ENCODE peak calls at places on chromosome 9, in eight cellular contexts. N is activated CD8-positive, alpha-beta T cell treated with anti-CD3 and anti-CD28 coated beads for 36 hours; A is upper lobe of left lung; E is left lung; V is B cell; B is GM10248; J is tibial nerve; O is body of pancreas. C is an unnamed sample.
A peak's percentile ranks its signal among the peaks of the same experiment; 100 is the strongest.

GRCh38 chr9:137860361-137860760 is 17.2 kb upstream of the CACNA1B start:
- DNase-seq in N (no peak), A (no peak), E (no peak), V (no peak), B (no peak), J (no peak), O (no peak), C (no peak)

GRCh38 chr9:72022846-72023245 is 37.6 kb downstream of the C9orf57 start:
- DNase-seq in N (no peak), A (peak; percentile 42), E (no peak), V (no peak), B (no peak), J (no peak), O (no peak), C (no peak)

GRCh38 chr9:136939431-136939995 is 5.0 kb downstream of the FBXW5 start:
- DNase-seq in N (no peak), A (peak; percentile 19), E (peak; percentile 60), V (no peak), B (no peak), J (no peak), O (no peak), C (no peak)

GRCh38 chr9:28648723-28649122 is 1075.4 kb upstream of the C9orf72 start:
- DNase-seq in N (no peak), A (no peak), E (no peak), V (no peak), B (no peak), J (no peak), O (no peak), C (no peak)

GRCh38 chr9:124045076-124045829 is 33.7 kb downstream of the LHX2 start:
- DNase-seq in N (peak; percentile 31), A (no peak), E (no peak), V (peak; percentile 24), B (no peak), J (no peak), O (peak; percentile 56), C (no peak)

GRCh38 chr9:29439961-29440360 is 1866.7 kb upstream of the C9orf72 start:
- DNase-seq in N (no peak), A (no peak), E (no peak), V (no peak), B (no peak), J (no peak), O (no peak), C (no peak)

GRCh38 chr9:114507726-114508125 is 2.5 kb upstream of the WHRN start:
- DNase-seq in N (peak; percentile 32), A (peak; percentile 28), E (no peak), V (peak; percentile 60), B (peak; percentile 42), J (no peak), O (no peak), C (no peak)

GRCh38 chr9:113427629-113428028 is 17.1 kb downstream of the C9orf43 start:
- DNase-seq in N (no peak), A (no peak), E (no peak), V (no peak), B (no peak), J (no peak), O (no peak), C (no peak)

GRCh38 chr9:133769511-133770075 is 31.4 kb upstream of the SARDH start:
- DNase-seq in N (no peak), A (no peak), E (peak; percentile 67), V (no peak), B (no peak), J (no peak), O (peak; percentile 18), C (peak; percentile 3)

GRCh38 chr9:81108821-81109220 is 580.5 kb downstream of the TLE1 start:
- DNase-seq in N (no peak), A (no peak), E (no peak), V (no peak), B (no peak), J (no peak), O (no peak), C (no peak)

GRCh38 chr9:89442981-89443817 is 54.7 kb downstream of the SEMA4D start:
- DNase-seq in N (no peak), A (no peak), E (peak; percentile 75), V (no peak), B (peak; percentile 64), J (no peak), O (no peak), C (no peak)

GRCh38 chr9:116842658-116843057 is 155.6 kb downstream of the TRIM32 start:
- DNase-seq in N (no peak), A (no peak), E (no peak), V (no peak), B (no peak), J (no peak), O (no peak), C (no peak)

GRCh38 chr9:7542648-7543165 is 256.9 kb downstream of the DMAC1 start:
- DNase-seq in N (no peak), A (no peak), E (no peak), V (no peak), B (no peak), J (no peak), O (no peak), C (no peak)

GRCh38 chr9:129435272-129435671 is 185.6 kb downstream of the C9orf50 start:
- DNase-seq in N (no peak), A (no peak), E (no peak), V (no peak), B (no peak), J (no peak), O (no peak), C (no peak)

GRCh38 chr9:129437626-129438323 is 183.1 kb downstream of the C9orf50 start:
- DNase-seq in N (no peak), A (no peak), E (peak; percentile 74), V (peak; percentile 27), B (no peak), J (no peak), O (peak; percentile 36), C (no peak)

GRCh38 chr9:129435996-129436676 is 184.8 kb downstream of the C9orf50 start:
- DNase-seq in N (no peak), A (no peak), E (peak; percentile 62), V (no peak), B (no peak), J (no peak), O (no peak), C (no peak)

GRCh38 chr9:129439242-129439641 is 181.7 kb downstream of the C9orf50 start:
- DNase-seq in N (no peak), A (no peak), E (no peak), V (no peak), B (no peak), J (no peak), O (no peak), C (no peak)

GRCh38 chr9:129436751-129437625 is 183.9 kb downstream of the C9orf50 start:
- DNase-seq in N (peak; percentile 45), A (peak; percentile 47), E (peak; percentile 85), V (peak; percentile 53), B (no peak), J (no peak), O (peak; percentile 82), C (no peak)
- TF ChIP-seq CTCF in N (no peak), A (no peak), E (no peak), V (no peak), B (no peak), J (no peak), O (no peak), C (no peak)

GRCh38 chr9:93261281-93261680 is 77.3 kb downstream of the WNK2 start:
- DNase-seq in N (no peak), A (peak; percentile 12), E (peak; percentile 64), V (no peak), B (no peak), J (no peak), O (no peak), C (no peak)
- TF ChIP-seq CTCF in N (no peak), A (no peak), E (no peak), V (no peak), B (no peak), J (no peak), O (no peak), C (no peak)

GRCh38 chr9:86354048-86354881 is at the start of gene TUT7:
- DNase-seq in N (peak; percentile 95), A (peak; percentile 96), E (peak; percentile 99), V (peak; percentile 94), B (peak; percentile 93), J (peak; percentile 91), O (peak; percentile 96), C (peak; percentile 97)
- TF ChIP-seq CTCF in N (no peak), A (no peak), E (no peak), V (no peak), B (no peak), J (no peak), O (peak; percentile 14), C (no peak)

GRCh38 chr9:9920425-9920824 is 692.4 kb downstream of the PTPRD start:
- DNase-seq in N (no peak), A (no peak), E (no peak), V (no peak), B (no peak), J (no peak), O (no peak), C (no peak)
- TF ChIP-seq CTCF in N (no peak), A (no peak), E (no peak), V (no peak), B (no peak), J (no peak), O (no peak), C (peak; percentile 56)

GRCh38 chr9:18245911-18246310 is 228.0 kb upstream of the ADAMTSL1 start:
- DNase-seq in N (no peak), A (no peak), E (no peak), V (no peak), B (no peak), J (no peak), O (no peak), C (no peak)
- TF ChIP-seq CTCF in N (no peak), A (no peak), E (no peak), V (no peak), B (no peak), J (no peak), O (no peak), C (no peak)

GRCh38 chr9:92275541-92275940 is 18.0 kb downstream of the IARS1 start:
- DNase-seq in N (no peak), A (no peak), E (no peak), V (no peak), B (no peak), J (no peak), O (no peak), C (no peak)
- TF ChIP-seq CTCF in N (no peak), A (no peak), E (no peak), V (no peak), B (no peak), J (no peak), O (no peak), C (no peak)

C was measured in progenitor cell of endocrine pancreas.